ENCODE peak calls at places on chromosomes 16 and 17, in seven cellular contexts. Q is iPS DF 19.7, H is HT1080, T is HAP-1, G is GM04503, V is breast epithelium, K is midbrain. E is an unnamed sample.

GRCh38 chr16:29645699-29646187 is 17.3 kb upstream of the SPN start:
- DNase-seq in Q (peak; percentile 78), H (peak; percentile 27), T (peak; percentile 22), G (no peak), V (no peak), K (no peak), E (no peak)

GRCh38 chr16:86821933-86822332 is 243.6 kb downstream of the FOXL1 start:
- DNase-seq in Q (no peak), H (no peak), T (no peak), G (no peak), V (no peak), K (no peak), E (no peak)

GRCh38 chr17:2321399-2321798 is 14.9 kb downstream of the TSR1 start:
- DNase-seq in Q (no peak), H (no peak), T (no peak), G (no peak), V (no peak), K (no peak), E (no peak)

GRCh38 chr17:50689251-50689650 is 18.5 kb downstream of the ANKRD40 start:
- DNase-seq in Q (no peak), H (peak; percentile 77), T (no peak), G (no peak), V (no peak), K (no peak), E (no peak)

GRCh38 chr17:47718634-47719405 is 14.2 kb upstream of the TBX21 start:
- DNase-seq in Q (no peak), H (no peak), T (no peak), G (no peak), V (no peak), K (no peak), E (no peak)

GRCh38 chr16:47470211-47470610 is 9.1 kb downstream of the PHKB start:
- DNase-seq in Q (no peak), H (no peak), T (no peak), G (no peak), V (no peak), K (no peak), E (no peak)

GRCh38 chr16:4578961-4579530 is 22.9 kb downstream of the C16orf96 start:
- DNase-seq in Q (no peak), H (no peak), T (no peak), G (no peak), V (no peak), K (no peak), E (no peak)

GRCh38 chr17:40071720-40072480 is 9.1 kb downstream of the THRA start:
- DNase-seq in Q (no peak), H (no peak), T (no peak), G (no peak), V (peak; percentile 80), K (peak; percentile 93), E (peak; percentile 76)

GRCh38 chr17:38600906-38601305 is 4.8 kb downstream of the SRCIN1 start:
- DNase-seq in Q (no peak), H (no peak), T (no peak), G (no peak), V (no peak), K (no peak), E (no peak)

GRCh38 chr17:63786117-63786516 is 12.1 kb downstream of the DDX42 start:
- DNase-seq in Q (no peak), H (no peak), T (no peak), G (no peak), V (no peak), K (no peak), E (no peak)

GRCh38 chr16:48330133-48330846 is 54.9 kb downstream of the SIAH1 start:
- DNase-seq in Q (no peak), H (no peak), T (no peak), G (no peak), V (no peak), K (no peak), E (no peak)

E was measured in substantia nigra.